ENCODE peak calls at places on chromosome 16, in ten cellular contexts. E, N, L, J, F, K, W, Y, A and H are unnamed samples.

GRCh38 chr16:89922884-89923639 is at the start of gene TUBB3:
- DNase-seq in E (peak; percentile 85), N (peak; percentile 56), L (no peak), J (peak; percentile 80), F (peak; percentile 95), K (peak; percentile 77), W (peak; percentile 90), Y (no peak), A (peak; percentile 94), H (peak; percentile 29)

GRCh38 chr16:1620391-1620790 is 8.2 kb downstream of the CRAMP1 start:
- DNase-seq in E (no peak), N (no peak), L (no peak), J (no peak), F (no peak), K (no peak), W (no peak), Y (no peak), A (no peak), H (no peak)

GRCh38 chr16:1449201-1449788 is 4.9 kb upstream of the CCDC154 start:
- DNase-seq in E (no peak), N (no peak), L (no peak), J (no peak), F (no peak), K (no peak), W (no peak), Y (no peak), A (no peak), H (no peak)

GRCh38 chr16:81531415-81531814 is 86.8 kb downstream of the CMIP start:
- DNase-seq in E (no peak), N (no peak), L (peak; percentile 19), J (no peak), F (no peak), K (no peak), W (no peak), Y (no peak), A (no peak), H (peak; percentile 99)

GRCh38 chr16:12323007-12323699 is 346.6 kb downstream of the SNX29 start:
- DNase-seq in E (no peak), N (no peak), L (no peak), J (no peak), F (peak; percentile 32), K (no peak), W (no peak), Y (no peak), A (no peak), H (no peak)

GRCh38 chr16:85798901-85799496 is 345 bp downstream of the EMC8 start:
- DNase-seq in E (peak; percentile 23), N (no peak), L (no peak), J (no peak), F (no peak), K (peak; percentile 28), W (no peak), Y (no peak), A (peak; percentile 37), H (no peak)

GRCh38 chr16:15542261-15542660 is 100.7 kb downstream of the MARF1 start:
- DNase-seq in E (no peak), N (no peak), L (no peak), J (no peak), F (no peak), K (no peak), W (no peak), Y (no peak), A (no peak), H (no peak)

GRCh38 chr16:1645914-1646525 is 32.1 kb upstream of the JPT2 start:
- DNase-seq in E (peak; percentile 39), N (no peak), L (no peak), J (no peak), F (no peak), K (peak; percentile 47), W (no peak), Y (no peak), A (no peak), H (peak; percentile 35)

GRCh38 chr16:51045186-51045585 is 105.9 kb downstream of the SALL1 start:
- DNase-seq in E (no peak), N (no peak), L (no peak), J (no peak), F (no peak), K (no peak), W (no peak), Y (no peak), A (no peak), H (no peak)

DNA sequence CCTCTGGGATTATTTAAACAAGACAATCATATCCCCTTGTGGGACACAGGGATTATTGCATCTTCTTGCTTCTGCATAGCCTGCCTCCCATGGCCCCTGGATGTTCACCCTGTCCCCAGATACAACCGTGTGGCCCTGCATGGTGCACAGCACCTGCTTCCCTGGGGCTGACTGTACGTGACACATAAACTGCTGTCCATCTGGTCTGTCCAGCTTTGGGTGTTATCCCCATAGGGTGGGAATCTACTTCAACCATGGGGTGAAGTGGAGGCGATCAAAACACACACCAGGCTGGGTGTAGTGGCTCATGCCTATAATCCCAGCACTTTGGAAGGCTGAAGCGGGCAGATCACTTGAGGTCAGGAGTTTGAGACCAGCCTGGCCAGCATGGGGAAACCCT is 138.8 kb downstream of the XYLT1 start:
- DNase-seq in E (no peak), N (no peak), L (no peak), J (no peak), F (no peak), K (no peak), W (no peak), Y (no peak), A (no peak), H (no peak)
- TF ChIP-seq CTCF in E (no peak), N (no peak), L (no peak), J (no peak), F (no peak), K (no peak), W (no peak), Y (no peak), A (peak; percentile 29), H (peak; percentile 30)

DNA sequence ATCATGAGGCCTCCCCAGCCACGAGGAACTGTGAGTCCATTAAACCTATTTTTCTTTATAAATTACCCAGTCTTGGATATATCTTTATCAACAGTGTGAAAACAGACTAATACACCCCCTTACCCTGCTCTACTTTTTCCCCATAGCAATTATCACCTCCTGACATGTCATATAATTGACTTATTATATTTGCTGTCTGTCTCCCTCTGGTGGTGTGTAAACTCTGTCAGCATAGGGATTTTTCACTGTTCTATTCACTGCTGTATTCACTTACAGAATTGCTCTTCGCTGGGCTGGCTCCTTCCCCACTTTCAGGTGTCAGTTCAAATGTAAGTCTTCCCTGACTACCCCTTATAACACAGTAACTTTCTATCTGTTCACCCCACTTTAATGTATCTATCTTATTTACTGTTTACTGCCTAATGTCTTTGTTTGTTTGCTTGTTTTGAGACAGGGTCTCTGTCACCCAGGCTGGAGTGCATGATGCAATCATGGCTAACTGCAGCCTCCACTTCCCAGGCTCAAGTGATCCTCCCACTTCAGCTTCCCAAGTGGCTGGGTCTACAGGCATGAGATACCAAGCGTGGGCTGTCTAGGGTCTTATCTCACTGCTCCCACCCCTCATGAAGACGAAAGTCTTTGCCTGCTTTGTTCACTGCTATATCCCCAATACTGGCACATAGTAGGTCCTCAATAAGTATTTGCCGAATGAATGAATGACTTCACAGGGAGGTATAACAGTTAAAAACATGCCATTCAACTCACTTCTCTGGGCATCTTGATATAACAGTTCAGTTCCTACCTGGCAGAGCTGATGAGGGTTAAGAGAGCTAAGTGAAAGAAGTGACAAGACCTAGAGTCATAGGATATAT is 52.4 kb upstream of the CDH3 start:
- DNase-seq in E (no peak), N (no peak), L (no peak), J (no peak), F (no peak), K (no peak), W (no peak), Y (no peak), A (no peak), H (no peak)
- TF ChIP-seq CTCF in E (peak; percentile 26), N (peak; percentile 40), L (no peak), J (peak; percentile 11), F (peak; percentile 26), K (peak; percentile 3), W (no peak), Y (no peak), A (peak; percentile 48), H (peak; percentile 61)

GRCh38 chr16:69938981-69939820 is 11.9 kb upstream of the CLEC18A start:
- DNase-seq in E (no peak), N (no peak), L (no peak), J (no peak), F (no peak), K (no peak), W (no peak), Y (no peak), A (no peak), H (no peak)

GRCh38 chr16:69936751-69937211 is 14.4 kb upstream of the CLEC18A start:
- DNase-seq in E (no peak), N (no peak), L (no peak), J (no peak), F (no peak), K (no peak), W (no peak), Y (no peak), A (no peak), H (no peak)

GRCh38 chr16:69935740-69936139 is 15.4 kb upstream of the CLEC18A start:
- DNase-seq in E (no peak), N (no peak), L (no peak), J (no peak), F (no peak), K (no peak), W (no peak), Y (no peak), A (no peak), H (no peak)

GRCh38 chr16:69936252-69936651 is 14.9 kb upstream of the CLEC18A start:
- DNase-seq in E (no peak), N (no peak), L (no peak), J (no peak), F (no peak), K (no peak), W (no peak), Y (no peak), A (no peak), H (no peak)

GRCh38 chr16:69937465-69937951 is 13.6 kb upstream of the CLEC18A start:
- DNase-seq in E (no peak), N (no peak), L (no peak), J (no peak), F (peak; percentile 21), K (no peak), W (no peak), Y (no peak), A (no peak), H (no peak)
- TF ChIP-seq CTCF in E (peak; percentile 44), N (no peak), L (no peak), J (peak; percentile 30), F (peak; percentile 30), K (peak; percentile 18), W (peak; percentile 9), Y (no peak), A (peak; percentile 29), H (peak; percentile 30)

GRCh38 chr16:57938936-57939871 is 31.7 kb downstream of the CNGB1 start:
- DNase-seq in E (peak; percentile 37), N (peak; percentile 13), L (peak; percentile 67), J (peak; percentile 80), F (no peak), K (peak; percentile 20), W (no peak), Y (no peak), A (no peak), H (peak; percentile 63)
- TF ChIP-seq CTCF in E (no peak), N (peak; percentile 60), L (no peak), J (no peak), F (peak; percentile 31), K (no peak), W (no peak), Y (no peak), A (peak; percentile 36), H (peak; percentile 31)

GRCh38 chr16:65667013-65667578 is 545.2 kb upstream of the CDH11 start:
- DNase-seq in E (no peak), N (no peak), L (no peak), J (no peak), F (peak; percentile 72), K (peak; percentile 28), W (no peak), Y (no peak), A (no peak), H (no peak)
- TF ChIP-seq CTCF in E (peak; percentile 26), N (no peak), L (no peak), J (no peak), F (peak; percentile 49), K (no peak), W (peak; percentile 17), Y (no peak), A (peak; percentile 35), H (peak; percentile 44)